ENCODE peak calls at places on chromosomes 2 and 18, in five cellular contexts. D is NCI-H510A; Z is choroid plexus epithelial cell; Y is EL; J is effector memory CD4-positive, alpha-beta T cell. C is an unnamed sample.
A peak's percentile ranks its signal among the peaks of the same experiment; 100 is the strongest.

GRCh38 chr2:187084524-187084923 is 235.6 kb upstream of the ZSWIM2 start:
- DNase-seq in D (no peak), Z (no peak), Y (no peak), J (no peak), C (no peak)

GRCh38 chr2:178934571-178934970 is 115.4 kb downstream of the CCDC141 start:
- DNase-seq in D (no peak), Z (no peak), Y (no peak), J (no peak), C (no peak)

GRCh38 chr2:96945011-96945410 is 41.4 kb downstream of the FAM178B start:
- DNase-seq in D (peak; percentile 57), Z (no peak), Y (no peak), J (no peak), C (no peak)

GRCh38 chr2:178419123-178419522 is 31.9 kb downstream of the PRKRA start:
- DNase-seq in D (no peak), Z (peak; percentile 75), Y (no peak), J (no peak), C (no peak)

GRCh38 chr2:65819963-65820362 is 387.6 kb upstream of the SPRED2 start:
- DNase-seq in D (no peak), Z (no peak), Y (no peak), J (no peak), C (no peak)

GRCh38 chr2:216424305-216424704 is 12.0 kb downstream of the SMARCAL1 start:
- DNase-seq in D (no peak), Z (no peak), Y (peak; percentile 8), J (no peak), C (no peak)

GRCh38 chr2:34738691-34739090 is 1139.6 kb upstream of the FAM98A start:
- DNase-seq in D (no peak), Z (no peak), Y (no peak), J (no peak), C (no peak)

GRCh38 chr2:111252436-111252835 is 131.7 kb downstream of the BCL2L11 start:
- DNase-seq in D (no peak), Z (peak; percentile 32), Y (peak; percentile 13), J (no peak), C (no peak)

GRCh38 chr2:178994264-178994663 is 55.7 kb downstream of the CCDC141 start:
- DNase-seq in D (no peak), Z (no peak), Y (no peak), J (no peak), C (no peak)

GRCh38 chr18:59787998-59788875 is 91.0 kb upstream of the CCBE1 start:
- DNase-seq in D (no peak), Z (peak; percentile 64), Y (peak; percentile 82), J (no peak), C (no peak)